ENCODE peak calls at places on chromosome 18, in eight cellular contexts. L is cardiac muscle cell, Q is tibial nerve, F is psoas muscle, A is hepatocyte, U is choroid plexus epithelial cell, I is astrocyte of the spinal cord, W is ovary. E is an unnamed sample.

GRCh38 chr18:356763-357162 is 88.9 kb upstream of the THOC1 start:
- DNase-seq in L (no peak), Q (no peak), F (no peak), A (no peak), U (no peak), I (peak), W (no peak), E (peak)

GRCh38 chr18:52716926-52717325 is 376.9 kb downstream of the DCC start:
- DNase-seq in L (peak), Q (no peak), F (no peak), A (peak), U (peak), I (peak), W (no peak), E (no peak)

GRCh38 chr18:13437801-13438506 is 219.4 kb downstream of the LDLRAD4 start:
- DNase-seq in L (no peak), Q (no peak), F (peak), A (no peak), U (no peak), I (no peak), W (no peak), E (no peak)

GRCh38 chr18:32847719-32848118 is 74.9 kb upstream of the KLHL14 start:
- DNase-seq in L (no peak), Q (no peak), F (no peak), A (no peak), U (peak), I (no peak), W (no peak), E (no peak)

GRCh38 chr18:44229693-44230108 is 451.0 kb upstream of the SETBP1 start:
- DNase-seq in L (peak), Q (peak), F (peak), A (peak), U (peak), I (peak), W (peak), E (peak)

GRCh38 chr18:35376742-35377695 is at the start of gene ZNF396:
- DNase-seq in L (peak), Q (peak), F (peak), A (peak), U (peak), I (peak), W (peak), E (peak)

GRCh38 chr18:2969695-2970094 is 43.2 kb downstream of the LPIN2 start:
- DNase-seq in L (no peak), Q (no peak), F (no peak), A (no peak), U (no peak), I (no peak), W (no peak), E (peak)

GRCh38 chr18:56576826-56577573 is 61.4 kb downstream of the TXNL1 start:
- DNase-seq in L (no peak), Q (no peak), F (no peak), A (peak), U (peak), I (no peak), W (no peak), E (peak)

GRCh38 chr18:44761812-44762211 is 81.1 kb downstream of the SETBP1 start:
- DNase-seq in L (no peak), Q (no peak), F (peak), A (no peak), U (no peak), I (no peak), W (peak), E (no peak)

GRCh38 chr18:79952996-79953559 is 1.6 kb upstream of the SLC66A2 start:
- DNase-seq in L (no peak), Q (no peak), F (peak), A (peak), U (no peak), I (no peak), W (peak), E (no peak)

GRCh38 chr18:33676593-33676992 is 98.6 kb downstream of the ASXL3 start:
- DNase-seq in L (no peak), Q (no peak), F (no peak), A (no peak), U (no peak), I (no peak), W (no peak), E (no peak)

GRCh38 chr18:70384181-70384790 is 95.4 kb downstream of the SOCS6 start:
- DNase-seq in L (peak), Q (no peak), F (no peak), A (peak), U (peak), I (peak), W (no peak), E (peak)

GRCh38 chr18:26574958-26575864 is 26.9 kb upstream of the KCTD1 start:
- DNase-seq in L (peak), Q (peak), F (peak), A (peak), U (peak), I (peak), W (peak), E (peak)

GRCh38 chr18:51666717-51667320 is 469.3 kb upstream of the MEX3C start:
- DNase-seq in L (peak), Q (no peak), F (peak), A (peak), U (peak), I (peak), W (peak), E (peak)

GRCh38 chr18:62334110-62334509 is 9.0 kb downstream of the TNFRSF11A start:
- DNase-seq in L (peak), Q (no peak), F (no peak), A (no peak), U (no peak), I (peak), W (no peak), E (no peak)

GRCh38 chr18:10332452-10332851 is 122.0 kb upstream of the APCDD1 start:
- DNase-seq in L (no peak), Q (no peak), F (no peak), A (no peak), U (no peak), I (no peak), W (no peak), E (no peak)

GRCh38 chr18:74082476-74083070 is 65.1 kb downstream of the FBXO15 start:
- DNase-seq in L (peak), Q (no peak), F (no peak), A (peak), U (peak), I (peak), W (no peak), E (peak)

GRCh38 chr18:45671366-45671765 is 52.6 kb upstream of the SLC14A1 start:
- DNase-seq in L (no peak), Q (no peak), F (no peak), A (no peak), U (no peak), I (no peak), W (no peak), E (no peak)

GRCh38 chr18:28511421-28511821 is 334.5 kb upstream of the CDH2 start:
- DNase-seq in L (peak), Q (no peak), F (no peak), A (no peak), U (peak), I (peak), W (no peak), E (no peak)

GRCh38 chr18:63949068-63949737 is at the start of gene HMSD:
- DNase-seq in L (peak), Q (peak), F (no peak), A (peak), U (peak), I (peak), W (peak), E (peak)

GRCh38 chr18:7575465-7576026 is 8.4 kb downstream of the PTPRM start:
- DNase-seq in L (peak), Q (no peak), F (no peak), A (no peak), U (peak), I (peak), W (no peak), E (peak)

GRCh38 chr18:63106727-63107126 is 212.8 kb downstream of the BCL2 start:
- DNase-seq in L (no peak), Q (no peak), F (no peak), A (no peak), U (no peak), I (no peak), W (no peak), E (no peak)

GRCh38 chr18:47983946-47984345 is 53.5 kb upstream of the SMAD2 start:
- DNase-seq in L (no peak), Q (no peak), F (no peak), A (no peak), U (no peak), I (no peak), W (no peak), E (no peak)

GRCh38 chr18:43692291-43692690 is 415.0 kb upstream of the SYT4 start:
- DNase-seq in L (no peak), Q (no peak), F (no peak), A (no peak), U (peak), I (peak), W (no peak), E (no peak)

GRCh38 chr18:58045265-58046086 is 1.4 kb downstream of the NEDD4L start:
- DNase-seq in L (peak), Q (no peak), F (no peak), A (peak), U (peak), I (peak), W (peak), E (peak)

GRCh38 chr18:61854578-61854977 is 38.2 kb downstream of the RNF152 start:
- DNase-seq in L (peak), Q (no peak), F (no peak), A (no peak), U (peak), I (peak), W (no peak), E (peak)

GRCh38 chr18:10119991-10120390 is 206.2 kb downstream of the VAPA start:
- DNase-seq in L (no peak), Q (no peak), F (no peak), A (no peak), U (no peak), I (no peak), W (no peak), E (no peak)

GRCh38 chr18:41060967-41061366 is 894.1 kb upstream of the PIK3C3 start:
- DNase-seq in L (no peak), Q (no peak), F (no peak), A (no peak), U (peak), I (no peak), W (no peak), E (no peak)

GRCh38 chr18:75210274-75211001 is at the start of gene TSHZ1:
- DNase-seq in L (peak), Q (no peak), F (no peak), A (peak), U (peak), I (peak), W (no peak), E (peak)

GRCh38 chr18:44781890-44782289 is 101.2 kb downstream of the SETBP1 start:
- DNase-seq in L (peak), Q (no peak), F (no peak), A (peak), U (peak), I (peak), W (no peak), E (peak)

GRCh38 chr18:24731158-24731557 is 270.7 kb downstream of the HRH4 start:
- DNase-seq in L (no peak), Q (no peak), F (no peak), A (no peak), U (no peak), I (no peak), W (no peak), E (no peak)

DNA sequence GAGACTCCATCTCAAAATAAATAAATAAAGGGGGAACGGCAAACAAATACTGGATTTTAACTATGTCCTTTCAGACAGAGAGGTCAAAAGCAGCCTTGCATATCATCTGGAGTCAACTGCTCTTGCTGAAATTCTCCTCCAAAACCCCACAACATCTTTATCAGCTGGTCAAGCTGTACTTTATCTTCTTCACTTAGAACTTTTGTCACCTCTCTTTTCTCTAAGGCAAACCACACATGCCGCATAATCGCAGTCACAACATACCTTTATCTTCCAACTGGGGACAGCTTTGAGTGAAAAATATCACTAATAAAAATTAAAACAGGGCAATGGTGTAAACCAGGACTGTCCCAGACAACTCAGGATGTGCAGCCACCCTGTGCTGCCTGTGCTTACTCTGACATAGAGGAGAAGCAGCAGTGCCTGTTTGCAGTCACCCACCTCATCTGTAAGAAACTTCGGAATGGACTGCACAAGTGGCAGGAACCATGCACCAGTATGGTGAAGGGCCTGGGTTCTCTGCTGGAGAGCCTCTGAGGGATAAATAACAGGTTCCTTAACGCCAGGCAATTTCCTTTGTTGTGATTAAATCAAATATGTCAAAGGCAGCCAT is 6.2 kb downstream of the MPPE1 start:
- DNase-seq in L (no peak), Q (no peak), F (no peak), A (no peak), U (no peak), I (no peak), W (no peak), E (no peak)
- H3K4me3 ChIP-seq in L (no peak), Q (no peak), F (no peak), A (no peak), U (no peak), I (no peak), W (no peak), E (no peak)

DNA sequence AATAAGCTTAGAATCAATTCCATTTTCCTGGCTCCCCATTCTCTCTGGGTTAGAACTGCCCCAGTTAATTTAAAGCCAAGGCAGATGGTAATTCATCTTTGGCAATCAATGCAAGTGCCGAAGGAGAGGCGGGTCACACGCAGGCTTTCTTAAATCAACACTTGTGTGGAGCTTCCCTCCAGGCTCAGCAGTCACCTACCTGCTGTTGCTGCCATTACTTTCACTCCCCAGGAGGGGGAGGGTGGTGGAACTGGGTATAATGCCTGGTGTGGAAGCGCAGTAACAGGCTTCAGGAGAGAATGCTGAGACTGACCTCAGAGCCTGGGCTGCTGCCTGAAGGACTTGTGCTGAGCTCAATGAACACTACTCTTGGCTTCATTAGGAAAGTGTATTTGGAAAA is 19.2 kb downstream of the TTR start:
- DNase-seq in L (peak), Q (no peak), F (no peak), A (peak), U (peak), I (peak), W (no peak), E (peak)
- TF ChIP-seq CTCF in L (peak), Q (no peak), F (peak), A (peak), U (peak), I (peak), W (no peak), E (peak)

DNA sequence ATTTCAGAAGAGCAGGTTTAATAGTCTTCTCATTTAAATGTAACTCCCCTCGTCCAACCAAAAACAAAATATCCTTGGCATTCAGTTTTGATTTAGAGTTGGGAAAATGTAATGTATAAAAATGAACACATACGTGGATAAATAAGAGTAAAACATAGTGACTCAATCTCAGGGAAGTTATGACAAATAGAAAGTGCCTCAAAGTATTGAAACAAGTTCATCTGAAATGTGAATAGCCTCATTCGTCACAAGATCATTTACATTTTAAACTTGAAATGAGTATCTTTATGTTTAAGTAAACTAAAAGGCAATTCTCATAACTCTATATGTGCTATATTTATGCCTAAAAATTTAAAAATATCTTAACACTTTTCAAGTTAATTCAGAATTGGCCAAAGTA is 122.2 kb upstream of the SMAD7 start:
- DNase-seq in L (no peak), Q (no peak), F (no peak), A (no peak), U (no peak), I (no peak), W (no peak), E (no peak)
- H3K4me3 ChIP-seq in L (no peak), Q (no peak), F (no peak), A (peak), U (no peak), I (no peak), W (no peak), E (no peak)

DNA sequence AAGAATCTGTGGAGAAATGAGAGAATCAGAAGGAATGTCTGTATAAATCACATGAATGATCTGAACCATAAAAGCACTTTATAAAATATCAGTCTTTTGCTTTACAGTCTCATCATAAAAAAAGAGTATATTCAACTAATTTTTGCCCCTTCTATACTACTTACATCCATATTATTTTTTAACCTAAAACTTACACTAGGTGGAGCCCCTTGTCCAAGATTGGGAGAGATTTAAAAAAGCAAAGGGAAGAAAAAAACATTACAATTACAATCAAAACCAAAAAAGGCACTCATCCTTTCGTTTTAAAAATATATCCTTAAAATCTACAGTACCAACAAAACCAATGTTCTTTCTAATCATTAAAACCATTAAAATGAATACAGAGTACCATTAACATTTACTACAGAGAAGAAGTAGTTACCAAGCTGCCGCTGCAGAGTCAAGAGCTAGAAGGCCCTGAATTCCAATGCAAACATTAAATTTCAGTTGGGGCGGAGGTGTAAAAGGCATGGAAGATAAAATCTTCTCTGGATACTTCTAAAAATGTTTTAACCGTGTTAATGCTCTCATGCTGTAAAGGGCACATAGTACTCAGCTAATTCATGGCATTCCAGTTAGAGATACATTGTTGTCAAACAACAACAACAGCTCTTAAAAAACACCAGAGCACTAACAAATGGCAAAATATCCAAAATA is 56.7 kb upstream of the EPB41L3 start:
- DNase-seq in L (peak), Q (no peak), F (no peak), A (peak), U (peak), I (peak), W (no peak), E (peak)
- TF ChIP-seq CTCF in L (peak), Q (no peak), F (peak), A (peak), U (peak), I (peak), W (peak), E (peak)